ENCODE peak calls at places on chromosomes 1 and 21, in ten cellular contexts. One of them, this sample, is unnamed.

GRCh38 chr21:31248598-31248997 is 95.5 kb downstream of the TIAM1 start:
- DNase-seq in HS-5: no peak
- DNase-seq in stimulated activated CD4-positive, alpha-beta T cell treated with anti-CD3 and anti-CD28 coated beads, TNF-alpha, amount 100 ng/mL, for 4 hours: no peak
- DNase-seq in AG09319: no peak
- DNase-seq in brain microvascular endothelial cell: peak
- DNase-seq in astrocyte: peak
- DNase-seq in AG04450: no peak
- DNase-seq in hepatocyte: no peak
- DNase-seq in CD8-positive, alpha-beta memory T cell: no peak
- DNase-seq in psoas muscle: peak
- DNase-seq in this sample: no peak

GRCh38 chr1:222288056-222288455 is 259.8 kb downstream of the HHIPL2 start:
- DNase-seq in brain microvascular endothelial cell: no peak
- DNase-seq in astrocyte: no peak
- DNase-seq in AG09319: no peak
- DNase-seq in HS-5: no peak
- DNase-seq in hepatocyte: peak
- DNase-seq in stimulated activated CD4-positive, alpha-beta T cell treated with anti-CD3 and anti-CD28 coated beads, TNF-alpha, amount 100 ng/mL, for 4 hours: no peak
- DNase-seq in AG04450: no peak
- DNase-seq in CD8-positive, alpha-beta memory T cell: no peak
- DNase-seq in psoas muscle: no peak
- DNase-seq in this sample: no peak

GRCh38 chr21:42390193-42390592 is 5.7 kb downstream of the TMPRSS3 start:
- DNase-seq in CD8-positive, alpha-beta memory T cell: no peak
- DNase-seq in brain microvascular endothelial cell: no peak
- DNase-seq in stimulated activated CD4-positive, alpha-beta T cell treated with anti-CD3 and anti-CD28 coated beads, TNF-alpha, amount 100 ng/mL, for 4 hours: no peak
- DNase-seq in AG04450: no peak
- DNase-seq in AG09319: no peak
- DNase-seq in hepatocyte: no peak
- DNase-seq in HS-5: no peak
- DNase-seq in astrocyte: no peak
- DNase-seq in psoas muscle: peak
- DNase-seq in this sample: no peak

GRCh38 chr1:173503391-173503790 is 26.3 kb downstream of the PRDX6 start:
- DNase-seq in astrocyte: no peak
- DNase-seq in hepatocyte: no peak
- DNase-seq in brain microvascular endothelial cell: no peak
- DNase-seq in CD8-positive, alpha-beta memory T cell: no peak
- DNase-seq in AG04450: peak
- DNase-seq in AG09319: peak
- DNase-seq in HS-5: no peak
- DNase-seq in stimulated activated CD4-positive, alpha-beta T cell treated with anti-CD3 and anti-CD28 coated beads, TNF-alpha, amount 100 ng/mL, for 4 hours: no peak
- DNase-seq in psoas muscle: no peak
- DNase-seq in this sample: no peak

GRCh38 chr1:181152892-181153633 is 64.6 kb downstream of the IER5 start:
- DNase-seq in psoas muscle: peak
- DNase-seq in stimulated activated CD4-positive, alpha-beta T cell treated with anti-CD3 and anti-CD28 coated beads, TNF-alpha, amount 100 ng/mL, for 4 hours: no peak
- DNase-seq in AG09319: no peak
- DNase-seq in brain microvascular endothelial cell: peak
- DNase-seq in CD8-positive, alpha-beta memory T cell: no peak
- DNase-seq in hepatocyte: peak
- DNase-seq in AG04450: peak
- DNase-seq in astrocyte: peak
- DNase-seq in HS-5: no peak
- DNase-seq in this sample: no peak

GRCh38 chr21:31326478-31327247 is 17.4 kb downstream of the TIAM1 start:
- DNase-seq in CD8-positive, alpha-beta memory T cell: no peak
- DNase-seq in AG04450: no peak
- DNase-seq in astrocyte: peak
- DNase-seq in hepatocyte: no peak
- DNase-seq in AG09319: no peak
- DNase-seq in psoas muscle: no peak
- DNase-seq in stimulated activated CD4-positive, alpha-beta T cell treated with anti-CD3 and anti-CD28 coated beads, TNF-alpha, amount 100 ng/mL, for 4 hours: no peak
- DNase-seq in HS-5: no peak
- DNase-seq in brain microvascular endothelial cell: no peak
- DNase-seq in this sample: peak

GRCh38 chr1:53286950-53287349 is 40.9 kb downstream of the LRP8 start:
- DNase-seq in AG04450: no peak
- DNase-seq in stimulated activated CD4-positive, alpha-beta T cell treated with anti-CD3 and anti-CD28 coated beads, TNF-alpha, amount 100 ng/mL, for 4 hours: no peak
- DNase-seq in HS-5: no peak
- DNase-seq in astrocyte: no peak
- DNase-seq in brain microvascular endothelial cell: no peak
- DNase-seq in psoas muscle: no peak
- DNase-seq in hepatocyte: no peak
- DNase-seq in CD8-positive, alpha-beta memory T cell: no peak
- DNase-seq in AG09319: no peak
- DNase-seq in this sample: no peak

GRCh38 chr1:230167419-230167852 is 100.4 kb downstream of the GALNT2 start:
- DNase-seq in psoas muscle: no peak
- DNase-seq in AG04450: no peak
- DNase-seq in astrocyte: peak
- DNase-seq in HS-5: no peak
- DNase-seq in stimulated activated CD4-positive, alpha-beta T cell treated with anti-CD3 and anti-CD28 coated beads, TNF-alpha, amount 100 ng/mL, for 4 hours: no peak
- DNase-seq in brain microvascular endothelial cell: peak
- DNase-seq in AG09319: no peak
- DNase-seq in CD8-positive, alpha-beta memory T cell: peak
- DNase-seq in hepatocyte: no peak
- DNase-seq in this sample: peak

GRCh38 chr1:68338107-68338506 is 105.8 kb upstream of the WLS start:
- DNase-seq in astrocyte: no peak
- DNase-seq in hepatocyte: no peak
- DNase-seq in psoas muscle: no peak
- DNase-seq in brain microvascular endothelial cell: no peak
- DNase-seq in AG09319: no peak
- DNase-seq in CD8-positive, alpha-beta memory T cell: no peak
- DNase-seq in HS-5: no peak
- DNase-seq in AG04450: no peak
- DNase-seq in stimulated activated CD4-positive, alpha-beta T cell treated with anti-CD3 and anti-CD28 coated beads, TNF-alpha, amount 100 ng/mL, for 4 hours: no peak
- DNase-seq in this sample: no peak

GRCh38 chr1:99305626-99306025 is 41.3 kb downstream of the PLPPR4 start:
- DNase-seq in AG09319: no peak
- DNase-seq in AG04450: no peak
- DNase-seq in astrocyte: peak
- DNase-seq in stimulated activated CD4-positive, alpha-beta T cell treated with anti-CD3 and anti-CD28 coated beads, TNF-alpha, amount 100 ng/mL, for 4 hours: no peak
- DNase-seq in brain microvascular endothelial cell: peak
- DNase-seq in HS-5: peak
- DNase-seq in psoas muscle: no peak
- DNase-seq in hepatocyte: no peak
- DNase-seq in CD8-positive, alpha-beta memory T cell: no peak
- DNase-seq in this sample: no peak

GRCh38 chr21:42835611-42836401 is 43.5 kb downstream of the WDR4 start:
- DNase-seq in HS-5: no peak
- DNase-seq in astrocyte: no peak
- DNase-seq in psoas muscle: no peak
- DNase-seq in brain microvascular endothelial cell: no peak
- DNase-seq in AG04450: no peak
- DNase-seq in AG09319: no peak
- DNase-seq in hepatocyte: no peak
- DNase-seq in CD8-positive, alpha-beta memory T cell: no peak
- DNase-seq in stimulated activated CD4-positive, alpha-beta T cell treated with anti-CD3 and anti-CD28 coated beads, TNF-alpha, amount 100 ng/mL, for 4 hours: no peak
- DNase-seq in this sample: no peak

GRCh38 chr1:200510228-200510623 is 100.4 kb upstream of the ZNF281 start:
- DNase-seq in CD8-positive, alpha-beta memory T cell: peak
- DNase-seq in stimulated activated CD4-positive, alpha-beta T cell treated with anti-CD3 and anti-CD28 coated beads, TNF-alpha, amount 100 ng/mL, for 4 hours: no peak
- DNase-seq in psoas muscle: no peak
- DNase-seq in astrocyte: peak
- DNase-seq in AG04450: peak
- DNase-seq in brain microvascular endothelial cell: peak
- DNase-seq in HS-5: peak
- DNase-seq in AG09319: peak
- DNase-seq in hepatocyte: peak
- DNase-seq in this sample: peak

GRCh38 chr1:231750818-231751623 is 124.4 kb downstream of the DISC1 start:
- DNase-seq in brain microvascular endothelial cell: no peak
- DNase-seq in astrocyte: no peak
- DNase-seq in stimulated activated CD4-positive, alpha-beta T cell treated with anti-CD3 and anti-CD28 coated beads, TNF-alpha, amount 100 ng/mL, for 4 hours: no peak
- DNase-seq in hepatocyte: no peak
- DNase-seq in HS-5: no peak
- DNase-seq in CD8-positive, alpha-beta memory T cell: no peak
- DNase-seq in psoas muscle: no peak
- DNase-seq in AG04450: no peak
- DNase-seq in AG09319: no peak
- DNase-seq in this sample: no peak

GRCh38 chr1:39818482-39818881 is 29.8 kb upstream of the BMP8B start:
- DNase-seq in hepatocyte: no peak
- DNase-seq in psoas muscle: no peak
- DNase-seq in stimulated activated CD4-positive, alpha-beta T cell treated with anti-CD3 and anti-CD28 coated beads, TNF-alpha, amount 100 ng/mL, for 4 hours: no peak
- DNase-seq in AG09319: no peak
- DNase-seq in HS-5: no peak
- DNase-seq in CD8-positive, alpha-beta memory T cell: no peak
- DNase-seq in brain microvascular endothelial cell: no peak
- DNase-seq in AG04450: no peak
- DNase-seq in astrocyte: no peak
- DNase-seq in this sample: no peak

GRCh38 chr1:5779608-5780323 is 212.5 kb downstream of the NPHP4 start:
- DNase-seq in CD8-positive, alpha-beta memory T cell: no peak
- DNase-seq in AG09319: no peak
- DNase-seq in AG04450: no peak
- DNase-seq in astrocyte: no peak
- DNase-seq in hepatocyte: no peak
- DNase-seq in stimulated activated CD4-positive, alpha-beta T cell treated with anti-CD3 and anti-CD28 coated beads, TNF-alpha, amount 100 ng/mL, for 4 hours: no peak
- DNase-seq in brain microvascular endothelial cell: no peak
- DNase-seq in psoas muscle: peak
- DNase-seq in HS-5: no peak
- DNase-seq in this sample: no peak

This sample was measured in CD4-positive, alpha-beta memory T cell.